ENCODE peak calls at places on chromosomes 16 and 17, in eight cellular contexts. E, X, Y, L, C, F, T and U are unnamed samples.

GRCh38 chr16:8674413-8675022 is at the start of gene ABAT:
- DNase-seq in E (peak; percentile 93), X (peak; percentile 84), Y (peak; percentile 96), L (peak; percentile 88), C (peak; percentile 93), F (peak; percentile 83), T (peak; percentile 57), U (peak; percentile 88)

GRCh38 chr16:19128454-19129210 is 14.9 kb downstream of the ITPRIPL2 start:
- DNase-seq in E (no peak), X (no peak), Y (no peak), L (no peak), C (no peak), F (no peak), T (no peak), U (no peak)

GRCh38 chr17:18278867-18279266 is 18.4 kb downstream of the MIEF2 start:
- DNase-seq in E (no peak), X (no peak), Y (no peak), L (no peak), C (no peak), F (peak; percentile 83), T (no peak), U (no peak)

GRCh38 chr17:44898768-44899073 is 524 bp downstream of the EFTUD2 start:
- DNase-seq in E (no peak), X (no peak), Y (no peak), L (no peak), C (no peak), F (no peak), T (no peak), U (no peak)

GRCh38 chr16:88940196-88941050 is 36.6 kb downstream of the CBFA2T3 start:
- DNase-seq in E (no peak), X (no peak), Y (no peak), L (no peak), C (no peak), F (no peak), T (no peak), U (peak; percentile 47)

GRCh38 chr16:73871076-73871475 is 425.5 kb upstream of the PSMD7 start:
- DNase-seq in E (no peak), X (no peak), Y (no peak), L (no peak), C (no peak), F (no peak), T (no peak), U (no peak)

GRCh38 chr16:66399930-66400329 is 27.2 kb upstream of the BEAN1 start:
- DNase-seq in E (no peak), X (no peak), Y (no peak), L (peak; percentile 82), C (no peak), F (no peak), T (no peak), U (no peak)

GRCh38 chr17:34755981-34756669 is 176.7 kb downstream of the TMEM132E start:
- DNase-seq in E (no peak), X (no peak), Y (no peak), L (no peak), C (no peak), F (no peak), T (no peak), U (no peak)